ENCODE peak calls at places on chromosomes 3 and 15, in ten cellular contexts. S is heart left ventricle, R is fibroblast of lung, Q is tibial nerve, D is lower lobe of right lung, M is cardiac muscle cell, A is AG10803, H is AG04449, C is upper lobe of left lung, O is DND-41. E is an unnamed sample.

GRCh38 chr3:190205739-190206138 is 85.0 kb upstream of the P3H2 start:
- DNase-seq in S (no peak), A (peak; percentile 44), R (peak; percentile 81), M (no peak), Q (no peak), H (no peak), O (no peak), D (no peak), C (no peak), E (no peak)

GRCh38 chr3:15601399-15602145 is at the start of the genes BTD and HACL1:
- DNase-seq in S (peak; percentile 96), D (peak; percentile 97), O (peak; percentile 100), Q (peak; percentile 96), H (peak; percentile 96), M (peak; percentile 99), A (peak; percentile 99), R (peak; percentile 99), C (peak; percentile 98), E (peak; percentile 100)

GRCh38 chr3:40550168-40550567 is 25.4 kb downstream of the ZNF621 start:
- DNase-seq in Q (no peak), S (no peak), D (no peak), M (no peak), C (no peak), H (no peak), R (no peak), O (no peak), A (peak; percentile 19), E (no peak)

GRCh38 chr15:25245801-25246622 is 192.8 kb downstream of the UBE3A start:
- DNase-seq in M (no peak), D (peak; percentile 24), A (no peak), O (no peak), H (no peak), C (no peak), S (no peak), Q (no peak), R (no peak), E (no peak)

GRCh38 chr3:76040946-76041345 is 255.6 kb upstream of the ZNF717 start:
- DNase-seq in D (no peak), R (peak; percentile 67), M (no peak), A (peak; percentile 52), H (no peak), C (no peak), O (no peak), Q (no peak), S (no peak), E (no peak)

GRCh38 chr3:14489641-14490040 is 50.5 kb downstream of the GRIP2 start:
- DNase-seq in O (no peak), Q (no peak), M (no peak), S (no peak), R (no peak), A (no peak), H (no peak), C (no peak), D (peak; percentile 11), E (no peak)

GRCh38 chr3:125042725-125043406 is 12.9 kb downstream of the HEG1 start:
- DNase-seq in D (no peak), H (no peak), Q (peak; percentile 44), S (peak; percentile 79), A (peak; percentile 53), R (peak; percentile 56), C (peak; percentile 31), M (peak; percentile 89), O (no peak), E (no peak)

GRCh38 chr3:42014443-42014945 is 52.6 kb upstream of the ULK4 start:
- DNase-seq in Q (no peak), C (no peak), D (no peak), R (no peak), H (no peak), A (no peak), S (no peak), M (no peak), O (no peak), E (no peak)

DNA sequence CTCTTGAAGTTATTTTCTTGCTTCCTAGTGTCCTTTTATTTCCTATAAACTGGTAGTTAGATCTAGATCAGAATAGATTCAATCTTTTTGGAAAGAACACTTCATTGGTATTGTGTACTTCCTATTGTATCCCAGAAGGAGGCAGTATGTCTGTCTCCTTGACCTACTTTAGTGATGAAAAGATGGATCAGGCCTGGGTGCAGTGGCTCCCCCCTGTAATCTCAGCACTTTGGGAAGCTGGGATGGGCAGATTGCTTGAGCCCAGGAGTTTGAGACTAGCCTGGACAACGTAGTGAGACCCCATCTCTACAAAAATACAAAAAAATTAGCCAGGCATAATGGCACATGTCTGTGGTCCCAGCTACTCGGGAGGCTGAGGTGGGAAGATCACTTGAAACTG is 12.0 kb downstream of the BSN start:
- DNase-seq in Q (no peak), D (no peak), H (no peak), S (no peak), O (no peak), M (no peak), A (peak; percentile 6), C (no peak), R (no peak), E (no peak)
- TF ChIP-seq CTCF in Q (no peak), D (no peak), H (no peak), S (no peak), O (peak; percentile 41), M (peak; percentile 34), A (peak; percentile 46), C (no peak), R (peak; percentile 23), E (no peak)

DNA sequence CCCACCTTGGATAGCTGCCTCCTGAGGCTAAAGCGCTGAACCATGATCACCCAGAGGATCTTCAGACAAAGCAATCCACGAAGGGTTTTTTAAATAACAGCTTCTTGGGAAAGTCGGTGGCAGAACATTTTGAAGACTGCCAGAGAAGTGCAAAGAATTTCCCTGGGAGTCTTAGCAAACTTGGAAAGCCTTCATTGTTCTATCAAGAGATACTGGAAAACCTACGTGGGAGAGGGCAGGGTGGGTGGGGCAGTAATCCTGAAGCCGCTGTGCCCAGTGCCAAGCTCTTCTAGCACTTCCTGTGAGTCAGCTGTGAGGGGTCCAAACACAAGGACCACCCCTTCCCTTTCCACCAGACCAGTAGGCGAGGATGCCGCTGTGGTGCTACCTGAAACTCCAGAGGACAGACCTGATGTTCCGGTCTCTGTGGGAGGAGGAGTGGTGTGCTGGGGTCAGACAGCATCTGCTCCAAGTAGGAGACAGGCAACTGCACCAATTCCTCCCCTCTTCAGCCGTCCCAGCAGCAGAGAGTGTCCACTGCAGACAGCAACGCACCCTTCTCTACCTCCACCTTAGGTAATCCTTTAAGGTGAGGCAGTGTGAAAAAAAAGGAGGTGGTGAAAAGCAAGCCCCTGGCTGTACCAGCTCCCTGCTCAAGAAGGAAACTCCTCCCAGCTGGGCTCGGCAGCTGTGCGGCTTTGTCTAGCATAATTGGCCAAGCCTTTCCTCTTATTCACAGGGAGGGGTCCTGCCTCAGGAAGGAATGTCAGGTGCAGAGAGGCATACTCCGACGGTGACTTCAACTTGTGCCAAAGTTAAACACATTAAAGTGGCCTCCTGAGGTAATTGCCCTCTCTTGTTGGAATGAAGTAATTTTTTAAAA is 99.0 kb downstream of the TMCC1 start:
- DNase-seq in M (peak; percentile 49), A (no peak), S (peak; percentile 25), R (peak; percentile 84), C (no peak), Q (no peak), H (no peak), O (peak; percentile 15), D (peak; percentile 84), E (no peak)
- H3K4me3 ChIP-seq in M (no peak overlapping the region), A (no peak overlapping the region), S (peak overlapping the region; percentile 24), R (no peak overlapping the region), C (peak overlapping the region; percentile 32), Q (peak overlapping the region; percentile 6), H (no peak overlapping the region), O (no peak overlapping the region), D (peak overlapping the region; percentile 43), E (peak overlapping the region; percentile 26)

GRCh38 chr15:69982037-69982436 is 115.7 kb downstream of the TLE3 start:
- DNase-seq in Q (no peak), C (no peak), D (no peak), R (no peak), A (no peak), H (no peak), S (no peak), M (no peak), O (no peak), E (no peak)

GRCh38 chr15:69979783-69980182 is 117.9 kb downstream of the TLE3 start:
- DNase-seq in H (no peak), D (no peak), C (no peak), Q (no peak), O (no peak), S (no peak), R (no peak), M (no peak), A (no peak), E (no peak)

GRCh38 chr15:69979269-69979668 is 118.4 kb downstream of the TLE3 start:
- DNase-seq in H (no peak), D (no peak), O (no peak), R (peak; percentile 1), M (peak; percentile 7), A (no peak), Q (no peak), C (no peak), S (no peak), E (no peak)

GRCh38 chr15:69978603-69979002 is 119.1 kb downstream of the TLE3 start:
- DNase-seq in O (no peak), D (no peak), S (no peak), A (no peak), C (no peak), H (no peak), M (no peak), R (no peak), Q (no peak), E (no peak)

DNA sequence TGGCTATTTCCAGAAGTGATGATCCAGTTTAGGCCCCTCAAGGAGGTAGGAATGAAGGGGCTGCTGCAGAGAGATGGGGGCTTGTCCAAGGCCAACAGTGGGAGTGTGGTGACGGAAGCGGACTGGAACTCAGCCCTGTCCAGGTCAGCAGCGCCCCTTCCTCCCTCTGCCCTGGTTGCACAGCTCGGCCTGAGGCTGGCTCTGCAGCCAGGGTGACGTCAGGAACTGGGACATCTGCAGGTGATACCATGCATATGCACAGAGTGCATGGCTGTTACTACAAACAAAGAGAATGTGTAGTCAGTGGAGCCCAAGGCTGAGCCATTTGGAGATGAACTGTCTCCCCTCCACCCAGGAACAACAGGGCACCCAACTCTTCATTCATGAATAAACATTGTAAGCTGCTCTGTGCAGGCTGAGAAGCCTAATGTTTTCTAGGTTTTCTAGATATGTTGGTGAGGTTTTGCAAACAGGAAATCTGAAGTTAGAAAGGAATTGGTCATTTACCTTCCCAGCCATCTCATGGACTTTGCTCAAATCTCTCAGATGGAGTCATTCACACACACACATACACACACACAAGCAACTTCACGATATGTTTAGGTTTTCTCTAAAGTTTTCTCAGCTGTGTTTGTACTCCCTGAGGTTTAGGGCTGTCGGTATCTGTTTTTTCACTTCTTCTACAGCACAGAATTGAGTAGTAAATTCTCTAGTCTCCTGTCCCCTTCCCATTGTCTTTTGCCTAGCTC is 117.2 kb downstream of the TLE3 start:
- DNase-seq in Q (no peak), O (no peak), H (no peak), C (no peak), D (no peak), R (no peak), S (no peak), M (no peak), A (no peak), E (no peak)
- TF ChIP-seq CTCF in Q (no peak), O (no peak), H (no peak), C (no peak), D (no peak), R (no peak), S (no peak), M (no peak), A (no peak), E (no peak)

GRCh38 chr3:55091381-55092225 is 163.7 kb upstream of the LRTM1 start:
- DNase-seq in R (peak; percentile 82), S (no peak), O (no peak), H (peak; percentile 23), C (no peak), M (no peak), Q (no peak), D (no peak), A (peak; percentile 83), E (no peak)

GRCh38 chr3:55094691-55095090 is 166.8 kb upstream of the LRTM1 start:
- DNase-seq in M (no peak), O (no peak), R (peak; percentile 17), H (no peak), Q (no peak), S (no peak), C (no peak), A (peak; percentile 70), D (no peak), E (no peak)

GRCh38 chr3:55097441-55097840 is 169.6 kb upstream of the LRTM1 start:
- DNase-seq in C (no peak), A (peak; percentile 73), H (no peak), S (no peak), D (no peak), M (no peak), R (no peak), Q (no peak), O (no peak), E (no peak)
- H3K4me3 ChIP-seq in C (no peak overlapping the region), A (no peak overlapping the region), H (no peak overlapping the region), S (no peak overlapping the region), D (no peak overlapping the region), M (no peak overlapping the region), R (no peak overlapping the region), Q (no peak overlapping the region), O (no peak overlapping the region), E (no peak overlapping the region)

E was measured in CD8-positive, alpha-beta T cell.